ENCODE peak calls at places on chromosomes 2 and 18, in eight cellular contexts. U is GM23248; G is NK-92 treated with Interleukin-12 subunit alpha and Interleukin-12 subunit beta, amount 100 ng/mL, for 24 hours; O is esophagus squamous epithelium; C is stimulated activated naive CD8-positive, alpha-beta T cell treated with anti-CD3 and anti-CD28 coated beads, Interleukin-15, amount 100 ng/mL, for 72 hours; F is left lung; P is HTR-8/SVneo; T is AG08396. K is an unnamed sample.

GRCh38 chr2:219643788-219644398 is 16.5 kb downstream of the SLC4A3 start:
- DNase-seq in C (no peak), F (no peak), O (no peak), P (no peak), G (no peak), U (no peak), T (no peak), K (no peak)

GRCh38 chr2:152309352-152310214 is 25.4 kb upstream of the FMNL2 start:
- DNase-seq in U (no peak), F (no peak), O (no peak), G (no peak), C (no peak), P (no peak), T (no peak), K (no peak)

GRCh38 chr2:111668274-111668616 is 215.7 kb downstream of the ANAPC1 start:
- DNase-seq in G (no peak), U (no peak), C (no peak), O (no peak), F (no peak), T (no peak), P (no peak), K (no peak)

GRCh38 chr2:155203187-155203586 is 504.7 kb downstream of the KCNJ3 start:
- DNase-seq in U (no peak), T (no peak), O (no peak), F (no peak), P (no peak), G (no peak), C (no peak), K (no peak)

GRCh38 chr2:203175371-203175770 is 63.4 kb upstream of the CYP20A1 start:
- DNase-seq in T (no peak), C (no peak), O (no peak), P (no peak), G (no peak), F (no peak), U (peak; percentile 3), K (no peak)

GRCh38 chr18:45785015-45785597 is 40.4 kb upstream of the SIGLEC15 start:
- DNase-seq in F (no peak), U (peak; percentile 61), P (no peak), G (peak; percentile 4), C (no peak), T (no peak), O (no peak), K (no peak)

GRCh38 chr18:37322497-37323035 is 243.0 kb downstream of the CELF4 start:
- DNase-seq in U (peak; percentile 76), C (peak; percentile 16), G (no peak), T (peak; percentile 69), P (peak; percentile 39), F (no peak), O (no peak), K (peak; percentile 43)

GRCh38 chr2:85457877-85458316 is 39.4 kb downstream of the SH2D6 start:
- DNase-seq in T (no peak), O (no peak), P (no peak), U (peak; percentile 75), F (no peak), G (no peak), C (no peak), K (no peak)

GRCh38 chr2:6683481-6683880 is 182.2 kb downstream of the CMPK2 start:
- DNase-seq in O (no peak), T (no peak), G (no peak), U (no peak), P (no peak), C (no peak), F (no peak), K (no peak)

GRCh38 chr2:148907085-148907785 is 32.2 kb downstream of the KIF5C start:
- DNase-seq in G (no peak), C (no peak), F (no peak), P (no peak), O (no peak), U (no peak), T (no peak), K (no peak)

GRCh38 chr2:9087151-9087681 is 83.7 kb upstream of the MBOAT2 start:
- DNase-seq in P (peak; percentile 61), F (no peak), O (no peak), C (no peak), G (no peak), T (no peak), U (peak; percentile 34), K (no peak)

GRCh38 chr2:111202266-111203040 is 81.7 kb downstream of the BCL2L11 start:
- DNase-seq in P (no peak), G (no peak), U (peak; percentile 14), O (no peak), C (no peak), F (no peak), T (no peak), K (no peak)

GRCh38 chr18:76430636-76431035 is 64.4 kb downstream of the ZNF516 start:
- DNase-seq in F (no peak), T (no peak), P (no peak), G (no peak), O (no peak), U (peak; percentile 74), C (no peak), K (no peak)

GRCh38 chr2:60884795-60885194 is 3.4 kb downstream of the REL start:
- DNase-seq in G (no peak), T (no peak), P (no peak), O (no peak), U (peak; percentile 71), C (no peak), F (no peak), K (no peak)

GRCh38 chr2:235027558-235028214 is 75.9 kb downstream of the SH3BP4 start:
- DNase-seq in F (no peak), G (no peak), C (no peak), T (peak; percentile 33), U (peak; percentile 95), P (no peak), O (no peak), K (no peak)

GRCh38 chr18:33116376-33116775 is 324.1 kb downstream of the CCDC178 start:
- DNase-seq in P (no peak), G (no peak), F (peak; percentile 34), U (no peak), C (no peak), T (no peak), O (no peak), K (no peak)

GRCh38 chr2:240467659-240468299 is 32.3 kb downstream of the GPC1 start:
- DNase-seq in U (no peak), O (no peak), T (peak; percentile 15), P (no peak), C (no peak), F (peak; percentile 24), G (no peak), K (peak; percentile 2)

GRCh38 chr2:27914793-27915175 is 24.3 kb downstream of the BABAM2 start:
- DNase-seq in C (no peak), O (no peak), T (no peak), U (no peak), F (no peak), P (no peak), G (no peak), K (no peak)

GRCh38 chr18:49842656-49843055 is 29.3 kb upstream of the ACAA2 start:
- DNase-seq in U (no peak), C (no peak), G (no peak), F (no peak), P (no peak), O (no peak), T (no peak), K (no peak)

GRCh38 chr2:88227446-88227845 is 57.3 kb downstream of the THNSL2 start:
- DNase-seq in U (peak; percentile 31), C (no peak), G (no peak), T (peak; percentile 17), F (no peak), O (no peak), P (no peak), K (no peak)

GRCh38 chr2:159035790-159036411 is 67.5 kb downstream of the TANC1 start:
- DNase-seq in O (no peak), P (peak; percentile 56), U (peak; percentile 39), F (no peak), C (peak; percentile 22), T (no peak), G (no peak), K (no peak)

GRCh38 chr2:181105562-181105961 is 125.2 kb downstream of the UBE2E3 start:
- DNase-seq in G (no peak), F (no peak), T (no peak), U (no peak), O (no peak), P (no peak), C (no peak), K (no peak)

GRCh38 chr2:211468881-211469280 is 912.5 kb downstream of the CPS1 start:
- DNase-seq in P (no peak), U (no peak), C (no peak), O (no peak), T (no peak), F (no peak), G (no peak), K (no peak)

GRCh38 chr2:144382848-144383247 is 137.1 kb downstream of the ZEB2 start:
- DNase-seq in T (no peak), G (peak; percentile 24), P (no peak), F (no peak), O (no peak), C (peak; percentile 75), U (no peak), K (peak; percentile 53)

GRCh38 chr2:101533611-101534601 is 59.0 kb upstream of the RFX8 start:
- DNase-seq in T (no peak), U (no peak), F (no peak), G (no peak), P (no peak), O (no peak), C (no peak), K (no peak)

GRCh38 chr2:107248932-107249331 is 363.0 kb upstream of the ST6GAL2 start:
- DNase-seq in C (no peak), G (no peak), U (no peak), F (no peak), P (no peak), T (no peak), O (no peak), K (no peak)

GRCh38 chr2:104052341-104052740 is 801.6 kb upstream of the POU3F3 start:
- DNase-seq in O (no peak), C (no peak), U (no peak), F (no peak), G (no peak), T (no peak), P (no peak), K (no peak)

GRCh38 chr18:2104620-2105462 is 466.5 kb downstream of the METTL4 start:
- DNase-seq in G (no peak), P (peak; percentile 50), O (no peak), F (peak; percentile 44), C (peak; percentile 31), T (peak; percentile 72), U (peak; percentile 59), K (peak; percentile 28)

GRCh38 chr18:75376004-75376403 is 51.5 kb downstream of the SMIM21 start:
- DNase-seq in C (no peak), T (no peak), P (no peak), U (no peak), G (no peak), O (no peak), F (no peak), K (no peak)

GRCh38 chr2:100241236-100241635 is 81.1 kb downstream of the LONRF2 start:
- DNase-seq in C (no peak), G (no peak), U (no peak), F (no peak), O (no peak), T (no peak), P (no peak), K (no peak)

K was measured in GM19239.